ENCODE peak calls at places on chromosomes 5 and 9, in eight cellular contexts. E is nucleus accumbens, R is NCI-H2029 treated with DMSO at 0.1 percent for 48 hours, M is T-helper 17 cell, P is AG08396, I is hippocampal formation, G is KG1, V is aorta. N is an unnamed sample.

GRCh38 chr5:19986036-19986619 is 1.9 kb downstream of the CDH18 start:
- DNase-seq in E (no peak), R (peak), M (no peak), P (no peak), I (no peak), G (no peak), V (no peak), N (no peak)

GRCh38 chr9:110257097-110257955 is 1.0 kb upstream of the TXN start:
- DNase-seq in E (no peak), R (no peak), M (no peak), P (no peak), I (peak), G (peak), V (no peak), N (no peak)

GRCh38 chr5:173926359-173926758 is 38.2 kb downstream of the CPEB4 start:
- DNase-seq in E (peak), R (no peak), M (no peak), P (peak), I (no peak), G (no peak), V (peak), N (no peak)

GRCh38 chr5:6370580-6370979 is 7.8 kb downstream of the MED10 start:
- DNase-seq in E (no peak), R (no peak), M (no peak), P (no peak), I (no peak), G (no peak), V (no peak), N (no peak)

GRCh38 chr9:8718121-8718725 is 918.6 kb upstream of the DMAC1 start:
- DNase-seq in E (no peak), R (no peak), M (no peak), P (peak), I (no peak), G (no peak), V (no peak), N (no peak)

GRCh38 chr9:98411981-98412561 is 156.6 kb upstream of the TBC1D2 start:
- DNase-seq in E (no peak), R (no peak), M (no peak), P (no peak), I (no peak), G (no peak), V (no peak), N (no peak)

GRCh38 chr9:134525070-134525815 is 116.4 kb upstream of the COL5A1 start:
- DNase-seq in E (no peak), R (no peak), M (no peak), P (no peak), I (no peak), G (no peak), V (no peak), N (no peak)

GRCh38 chr9:109440797-109441287 is 57.3 kb downstream of the PTPN3 start:
- DNase-seq in E (no peak), R (peak), M (no peak), P (peak), I (peak), G (peak), V (peak), N (no peak)

GRCh38 chr5:173057062-173057924 is 1.1 kb downstream of the CREBRF start:
- DNase-seq in E (peak), R (peak), M (peak), P (peak), I (peak), G (peak), V (peak), N (peak)

GRCh38 chr9:35967042-35967441 is 9.1 kb upstream of the OR2S2 start:
- DNase-seq in E (no peak), R (no peak), M (no peak), P (no peak), I (no peak), G (no peak), V (no peak), N (no peak)

GRCh38 chr5:116605310-116606070 is 30.9 kb upstream of the SEMA6A start:
- DNase-seq in E (no peak), R (no peak), M (no peak), P (no peak), I (peak), G (no peak), V (no peak), N (peak)

GRCh38 chr5:31232273-31232888 is 38.9 kb downstream of the CDH6 start:
- DNase-seq in E (peak), R (no peak), M (no peak), P (peak), I (no peak), G (peak), V (no peak), N (no peak)

GRCh38 chr5:91998774-91999173 is 615.7 kb upstream of the ARRDC3 start:
- DNase-seq in E (no peak), R (no peak), M (no peak), P (no peak), I (no peak), G (no peak), V (no peak), N (no peak)

GRCh38 chr5:138140268-138140667 is 1.0 kb upstream of the NME5 start:
- DNase-seq in E (no peak), R (no peak), M (no peak), P (no peak), I (no peak), G (no peak), V (no peak), N (no peak)

GRCh38 chr5:129110742-129111141 is 16.2 kb downstream of the ISOC1 start:
- DNase-seq in E (no peak), R (no peak), M (no peak), P (peak), I (no peak), G (no peak), V (no peak), N (no peak)

GRCh38 chr5:138981606-138982005 is 106.5 kb upstream of the LRRTM2 start:
- DNase-seq in E (no peak), R (no peak), M (no peak), P (no peak), I (no peak), G (no peak), V (no peak), N (no peak)

GRCh38 chr5:127907907-127908306 is 175.7 kb upstream of the SLC12A2 start:
- DNase-seq in E (no peak), R (no peak), M (no peak), P (no peak), I (no peak), G (no peak), V (no peak), N (no peak)

GRCh38 chr5:38426986-38427950 is 129.2 kb downstream of the LIFR start:
- DNase-seq in E (no peak), R (no peak), M (no peak), P (no peak), I (no peak), G (no peak), V (no peak), N (no peak)

GRCh38 chr5:7869474-7870136 is 657 bp downstream of the MTRR start:
- DNase-seq in E (no peak), R (no peak), M (peak), P (peak), I (no peak), G (no peak), V (no peak), N (no peak)

GRCh38 chr5:139105621-139106071 is 92.5 kb downstream of the SIL1 start:
- DNase-seq in E (no peak), R (peak), M (no peak), P (no peak), I (peak), G (no peak), V (no peak), N (no peak)

GRCh38 chr9:137611623-137612609 is 6.4 kb downstream of the ARRDC1 start:
- DNase-seq in E (no peak), R (peak), M (no peak), P (peak), I (no peak), G (no peak), V (peak), N (no peak)

GRCh38 chr5:160524827-160525226 is 103.2 kb downstream of the PTTG1 start:
- DNase-seq in E (no peak), R (no peak), M (no peak), P (no peak), I (no peak), G (no peak), V (no peak), N (no peak)

GRCh38 chr5:180433029-180433416 is 61.2 kb upstream of the CNOT6 start:
- DNase-seq in E (no peak), R (no peak), M (no peak), P (no peak), I (no peak), G (no peak), V (no peak), N (no peak)

GRCh38 chr9:75083188-75083976 is 4.6 kb downstream of the NMRK1 start:
- DNase-seq in E (peak), R (peak), M (peak), P (no peak), I (peak), G (no peak), V (no peak), N (no peak)

GRCh38 chr9:93818795-93819472 is 136.2 kb downstream of the BARX1 start:
- DNase-seq in E (no peak), R (no peak), M (no peak), P (no peak), I (no peak), G (no peak), V (no peak), N (no peak)

GRCh38 chr5:135106610-135107009 is 72.6 kb upstream of the PITX1 start:
- DNase-seq in E (no peak), R (no peak), M (no peak), P (no peak), I (no peak), G (no peak), V (no peak), N (no peak)

GRCh38 chr5:65037845-65038815 is 269.4 kb downstream of the CWC27 start:
- DNase-seq in E (no peak), R (no peak), M (no peak), P (no peak), I (no peak), G (no peak), V (no peak), N (no peak)

GRCh38 chr5:175351126-175351525 is 92.9 kb downstream of the DRD1 start:
- DNase-seq in E (no peak), R (no peak), M (no peak), P (no peak), I (no peak), G (no peak), V (no peak), N (no peak)

N was measured in caudate nucleus.